ENCODE peak calls at places on chromosomes 13 and 19, in eight cellular contexts. One of them, this sample, is unnamed.

GRCh38 chr19:43957891-43958290 is 6.9 kb downstream of the ZNF221 start:
- DNase-seq in NAMALWA: no peak
- DNase-seq in upper lobe of right lung: no peak
- DNase-seq in astrocyte of the hippocampus: no peak
- DNase-seq in NCI-H1092: no peak
- DNase-seq in IMR-90: peak
- DNase-seq in activated naive CD8-positive, alpha-beta T cell treated with anti-CD3 and anti-CD28 coated beads, Interleukin-2, amount 10 ng/mL, durations not matched to agents 7 days and 5 days: no peak
- DNase-seq in activated CD8-positive, alpha-beta T cell treated with anti-CD3 and anti-CD28 coated beads for 36 hours: no peak
- DNase-seq in this sample: no peak

GRCh38 chr13:66329988-66330429 is 900.1 kb downstream of the PCDH9 start:
- DNase-seq in NAMALWA: no peak
- DNase-seq in upper lobe of right lung: no peak
- DNase-seq in astrocyte of the hippocampus: peak
- DNase-seq in NCI-H1092: peak
- DNase-seq in IMR-90: peak
- DNase-seq in activated naive CD8-positive, alpha-beta T cell treated with anti-CD3 and anti-CD28 coated beads, Interleukin-2, amount 10 ng/mL, durations not matched to agents 7 days and 5 days: no peak
- DNase-seq in activated CD8-positive, alpha-beta T cell treated with anti-CD3 and anti-CD28 coated beads for 36 hours: peak
- DNase-seq in this sample: no peak

GRCh38 chr13:95199896-95200295 is 101.4 kb downstream of the ABCC4 start:
- DNase-seq in NAMALWA: no peak
- DNase-seq in upper lobe of right lung: no peak
- DNase-seq in astrocyte of the hippocampus: no peak
- DNase-seq in NCI-H1092: no peak
- DNase-seq in IMR-90: no peak
- DNase-seq in activated naive CD8-positive, alpha-beta T cell treated with anti-CD3 and anti-CD28 coated beads, Interleukin-2, amount 10 ng/mL, durations not matched to agents 7 days and 5 days: no peak
- DNase-seq in activated CD8-positive, alpha-beta T cell treated with anti-CD3 and anti-CD28 coated beads for 36 hours: no peak
- DNase-seq in this sample: no peak

GRCh38 chr19:18419699-18420460 is 682 bp downstream of the SSBP4 start:
- DNase-seq in NAMALWA: peak
- DNase-seq in upper lobe of right lung: peak
- DNase-seq in astrocyte of the hippocampus: peak
- DNase-seq in NCI-H1092: no peak
- DNase-seq in IMR-90: no peak
- DNase-seq in activated naive CD8-positive, alpha-beta T cell treated with anti-CD3 and anti-CD28 coated beads, Interleukin-2, amount 10 ng/mL, durations not matched to agents 7 days and 5 days: peak
- DNase-seq in activated CD8-positive, alpha-beta T cell treated with anti-CD3 and anti-CD28 coated beads for 36 hours: peak
- DNase-seq in this sample: peak

GRCh38 chr13:53060840-53061485 is 32.4 kb downstream of the OLFM4 start:
- DNase-seq in NAMALWA: no peak
- DNase-seq in upper lobe of right lung: no peak
- DNase-seq in astrocyte of the hippocampus: no peak
- DNase-seq in NCI-H1092: no peak
- DNase-seq in IMR-90: no peak
- DNase-seq in activated naive CD8-positive, alpha-beta T cell treated with anti-CD3 and anti-CD28 coated beads, Interleukin-2, amount 10 ng/mL, durations not matched to agents 7 days and 5 days: no peak
- DNase-seq in activated CD8-positive, alpha-beta T cell treated with anti-CD3 and anti-CD28 coated beads for 36 hours: no peak
- DNase-seq in this sample: no peak

GRCh38 chr13:73531014-73531413 is 472.2 kb downstream of the KLF5 start:
- DNase-seq in NAMALWA: no peak
- DNase-seq in upper lobe of right lung: no peak
- DNase-seq in astrocyte of the hippocampus: no peak
- DNase-seq in NCI-H1092: no peak
- DNase-seq in IMR-90: no peak
- DNase-seq in activated naive CD8-positive, alpha-beta T cell treated with anti-CD3 and anti-CD28 coated beads, Interleukin-2, amount 10 ng/mL, durations not matched to agents 7 days and 5 days: no peak
- DNase-seq in activated CD8-positive, alpha-beta T cell treated with anti-CD3 and anti-CD28 coated beads for 36 hours: no peak
- DNase-seq in this sample: no peak

GRCh38 chr13:23928985-23929384 is 31.7 kb upstream of the C1QTNF9B start:
- DNase-seq in NAMALWA: no peak
- DNase-seq in upper lobe of right lung: no peak
- DNase-seq in astrocyte of the hippocampus: peak
- DNase-seq in NCI-H1092: no peak
- DNase-seq in IMR-90: peak
- DNase-seq in activated naive CD8-positive, alpha-beta T cell treated with anti-CD3 and anti-CD28 coated beads, Interleukin-2, amount 10 ng/mL, durations not matched to agents 7 days and 5 days: no peak
- DNase-seq in activated CD8-positive, alpha-beta T cell treated with anti-CD3 and anti-CD28 coated beads for 36 hours: no peak
- DNase-seq in this sample: no peak

GRCh38 chr19:31211088-31211487 is 138.1 kb downstream of the TSHZ3 start:
- DNase-seq in NAMALWA: no peak
- DNase-seq in upper lobe of right lung: no peak
- DNase-seq in astrocyte of the hippocampus: no peak
- DNase-seq in NCI-H1092: no peak
- DNase-seq in IMR-90: no peak
- DNase-seq in activated naive CD8-positive, alpha-beta T cell treated with anti-CD3 and anti-CD28 coated beads, Interleukin-2, amount 10 ng/mL, durations not matched to agents 7 days and 5 days: no peak
- DNase-seq in activated CD8-positive, alpha-beta T cell treated with anti-CD3 and anti-CD28 coated beads for 36 hours: no peak
- DNase-seq in this sample: no peak

GRCh38 chr13:105410602-105411001 is 1124.9 kb downstream of the EFNB2 start:
- DNase-seq in NAMALWA: peak
- DNase-seq in upper lobe of right lung: peak
- DNase-seq in astrocyte of the hippocampus: peak
- DNase-seq in NCI-H1092: no peak
- DNase-seq in IMR-90: peak
- DNase-seq in activated naive CD8-positive, alpha-beta T cell treated with anti-CD3 and anti-CD28 coated beads, Interleukin-2, amount 10 ng/mL, durations not matched to agents 7 days and 5 days: peak
- DNase-seq in activated CD8-positive, alpha-beta T cell treated with anti-CD3 and anti-CD28 coated beads for 36 hours: peak
- DNase-seq in this sample: peak

GRCh38 chr13:22092791-22093545 is 422.1 kb downstream of the FGF9 start:
- DNase-seq in NAMALWA: no peak
- DNase-seq in upper lobe of right lung: no peak
- DNase-seq in astrocyte of the hippocampus: no peak
- DNase-seq in NCI-H1092: no peak
- DNase-seq in IMR-90: peak
- DNase-seq in activated naive CD8-positive, alpha-beta T cell treated with anti-CD3 and anti-CD28 coated beads, Interleukin-2, amount 10 ng/mL, durations not matched to agents 7 days and 5 days: no peak
- DNase-seq in activated CD8-positive, alpha-beta T cell treated with anti-CD3 and anti-CD28 coated beads for 36 hours: no peak
- DNase-seq in this sample: no peak

GRCh38 chr13:46097015-46097414 is 7.8 kb downstream of the CPB2 start:
- DNase-seq in NAMALWA: no peak
- DNase-seq in upper lobe of right lung: no peak
- DNase-seq in astrocyte of the hippocampus: peak
- DNase-seq in NCI-H1092: peak
- DNase-seq in IMR-90: no peak
- DNase-seq in activated naive CD8-positive, alpha-beta T cell treated with anti-CD3 and anti-CD28 coated beads, Interleukin-2, amount 10 ng/mL, durations not matched to agents 7 days and 5 days: no peak
- DNase-seq in activated CD8-positive, alpha-beta T cell treated with anti-CD3 and anti-CD28 coated beads for 36 hours: no peak
- DNase-seq in this sample: no peak

GRCh38 chr13:113901642-113902041 is 37.8 kb upstream of the GAS6 start:
- DNase-seq in NAMALWA: no peak
- DNase-seq in upper lobe of right lung: no peak
- DNase-seq in astrocyte of the hippocampus: no peak
- DNase-seq in NCI-H1092: no peak
- DNase-seq in IMR-90: no peak
- DNase-seq in activated naive CD8-positive, alpha-beta T cell treated with anti-CD3 and anti-CD28 coated beads, Interleukin-2, amount 10 ng/mL, durations not matched to agents 7 days and 5 days: no peak
- DNase-seq in activated CD8-positive, alpha-beta T cell treated with anti-CD3 and anti-CD28 coated beads for 36 hours: no peak
- DNase-seq in this sample: no peak

GRCh38 chr13:79659161-79659560 is 178.2 kb downstream of the NDFIP2 start:
- DNase-seq in NAMALWA: no peak
- DNase-seq in upper lobe of right lung: no peak
- DNase-seq in astrocyte of the hippocampus: no peak
- DNase-seq in NCI-H1092: no peak
- DNase-seq in IMR-90: no peak
- DNase-seq in activated naive CD8-positive, alpha-beta T cell treated with anti-CD3 and anti-CD28 coated beads, Interleukin-2, amount 10 ng/mL, durations not matched to agents 7 days and 5 days: no peak
- DNase-seq in activated CD8-positive, alpha-beta T cell treated with anti-CD3 and anti-CD28 coated beads for 36 hours: no peak
- DNase-seq in this sample: no peak

This sample was measured in GM12865.